ENCODE peak calls at places on chromosomes 11 and 22, in four cellular contexts. M is A549, N is K562, O is GM23338. P is an unnamed sample.
A peak's percentile ranks its signal among the peaks of the same experiment; 100 is the strongest.

GRCh38 chr11:71322861-71323582 is 70.6 kb upstream of the SHANK2 start:
- DNase-seq in O (no peak), M (no peak), N (no peak), P (no peak)

GRCh38 chr11:57370251-57370650 is 10.7 kb downstream of the PRG3 start:
- DNase-seq in O (no peak), M (no peak), N (no peak), P (no peak)

GRCh38 chr11:120210651-120211521 is at the start of gene OAF:
- DNase-seq in M (peak; percentile 51), O (peak; percentile 94), N (peak; percentile 85), P (peak; percentile 55)

GRCh38 chr11:20192151-20192550 is 31.9 kb upstream of the DBX1 start:
- DNase-seq in N (no peak), O (no peak), M (no peak), P (no peak)

GRCh38 chr11:72918825-72919224 is 104.6 kb downstream of the ATG16L2 start:
- DNase-seq in N (no peak), M (no peak), O (no peak), P (no peak)

GRCh38 chr11:21933095-21933494 is 259.8 kb upstream of the ANO5 start:
- DNase-seq in O (peak; percentile 14), M (peak; percentile 15), N (peak; percentile 6), P (no peak)

GRCh38 chr22:47123006-47123826 is 360.8 kb downstream of the TBC1D22A start:
- DNase-seq in N (no peak), O (no peak), M (no peak), P (no peak)

GRCh38 chr11:68843703-68844312 is 2.1 kb upstream of the CPT1A start:
- DNase-seq in O (peak; percentile 92), M (peak; percentile 51), N (no peak), P (peak; percentile 67)

GRCh38 chr11:72191961-72192381 is at the start of gene FOLR1:
- DNase-seq in N (peak; percentile 72), O (peak; percentile 61), M (no peak), P (peak; percentile 54)

GRCh38 chr11:93740031-93740801 is 1.1 kb downstream of the TAF1D start:
- DNase-seq in N (no peak), O (peak; percentile 70), M (peak; percentile 25), P (no peak)

GRCh38 chr11:93741882-93742226 is 382 bp downstream of the C11orf54 start:
- DNase-seq in O (peak; percentile 51), N (peak; percentile 54), M (peak; percentile 75), P (no peak)

GRCh38 chr11:93740802-93741093 is 547 bp downstream of the TAF1D start:
- DNase-seq in M (peak; percentile 70), N (peak; percentile 60), O (peak; percentile 63), P (no peak)

GRCh38 chr11:93743316-93743715 is 1.8 kb downstream of the C11orf54 start:
- DNase-seq in O (no peak), N (no peak), M (peak; percentile 44), P (no peak)

GRCh38 chr11:93741094-93741881 is at the start of the genes C11orf54 and TAF1D:
- DNase-seq in O (peak; percentile 99), M (peak; percentile 97), N (peak; percentile 94), P (peak; percentile 93)
- TF ChIP-seq REST in O (no peak), M (peak; percentile 68), N (no peak), P (no peak)

DNA sequence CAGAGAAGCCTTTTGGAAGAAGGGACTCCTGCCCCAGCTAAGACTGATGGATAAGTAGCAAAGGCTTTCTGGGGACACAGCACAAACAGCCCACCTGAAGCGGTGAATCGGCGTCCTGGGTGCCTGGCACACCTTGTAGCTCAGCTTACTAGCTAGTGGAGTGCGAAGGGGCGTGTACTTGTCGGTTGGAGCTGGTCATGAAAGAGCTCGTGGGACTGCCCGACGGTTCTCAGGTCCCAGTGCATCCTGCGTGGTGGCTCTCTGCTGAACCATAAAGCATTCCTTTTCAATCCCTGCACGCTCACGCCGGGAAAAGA is 683 bp upstream of the UVRAG start:
- DNase-seq in M (no peak), O (no peak), N (no peak), P (no peak)
- TF ChIP-seq REST in M (no peak), O (no peak), N (no peak), P (no peak)

GRCh38 chr22:20020533-20021195 is at the start of gene TANGO2:
- DNase-seq in M (peak; percentile 83), O (peak; percentile 94), N (peak; percentile 100), P (peak; percentile 68)
- TF ChIP-seq REST in M (no peak), O (no peak), N (no peak), P (no peak)

GRCh38 chr11:62336949-62337681 is at the start of gene ASRGL1:
- DNase-seq in N (peak; percentile 90), O (peak; percentile 96), M (peak; percentile 87), P (peak; percentile 43)
- TF ChIP-seq REST in N (peak; percentile 30), O (no peak), M (no peak), P (no peak)

GRCh38 chr11:122181372-122181771 is 65.4 kb upstream of the BLID start:
- DNase-seq in N (no peak), M (no peak), O (no peak), P (no peak)
- TF ChIP-seq REST in N (no peak), M (no peak), O (no peak), P (no peak)

GRCh38 chr11:111735262-111736116 is 30.7 kb downstream of the PPP2R1B start:
- DNase-seq in M (peak; percentile 56), O (no peak), N (no peak), P (no peak)
- TF ChIP-seq REST in M (no peak), O (no peak), N (no peak), P (no peak)